ENCODE peak calls at places on chromosomes 6 and 20, in six cellular contexts. Y is A549, R is heart right ventricle, I is WTC11, X is GM20000, K is colonic mucosa. J is an unnamed sample.

GRCh38 chr6:87798393-87799278 is 96.6 kb upstream of the AKIRIN2 start:
- DNase-seq in I (no peak), X (peak), R (no peak), K (no peak), Y (no peak), J (no peak)

GRCh38 chr20:36852187-36852586 is 23.8 kb upstream of the TLDC2 start:
- DNase-seq in K (no peak), R (peak), I (no peak), X (peak), Y (no peak), J (no peak)

GRCh38 chr6:128784266-128784665 is 98.7 kb upstream of the LAMA2 start:
- DNase-seq in R (no peak), K (no peak), I (no peak), X (no peak), Y (no peak), J (no peak)

GRCh38 chr20:32749914-32750637 is 6.8 kb upstream of the COMMD7 start:
- DNase-seq in I (peak), R (no peak), X (no peak), K (no peak), Y (no peak), J (no peak)

GRCh38 chr6:148497256-148497655 is 154.6 kb downstream of the SASH1 start:
- DNase-seq in K (no peak), X (no peak), Y (no peak), I (no peak), R (no peak), J (no peak)

GRCh38 chr6:170062904-170063220 is 228.0 kb downstream of the DLL1 start:
- DNase-seq in R (no peak), I (no peak), K (no peak), Y (no peak), X (no peak), J (no peak)

GRCh38 chr20:58839474-58839874 is 11.2 kb downstream of the GNAS-AS1 start:
- DNase-seq in R (peak), X (peak), Y (peak), K (no peak), I (peak), J (no peak)

GRCh38 chr6:49563006-49563886 is 12.8 kb downstream of the C6orf141 start:
- DNase-seq in I (no peak), Y (no peak), X (no peak), R (no peak), K (no peak), J (no peak)

GRCh38 chr6:4253604-4254211 is 118.3 kb upstream of the ECI2 start:
- DNase-seq in I (no peak), R (peak), K (peak), X (no peak), Y (peak), J (no peak)

GRCh38 chr20:63955281-63955845 is 853 bp downstream of the UCKL1 start:
- DNase-seq in X (peak), R (peak), I (peak), Y (no peak), K (no peak), J (peak)

GRCh38 chr6:84551797-84552196 is 212.6 kb downstream of the TBX18 start:
- DNase-seq in I (no peak), R (no peak), X (no peak), Y (no peak), K (no peak), J (no peak)

GRCh38 chr20:20761302-20761701 is 48.9 kb upstream of the RALGAPA2 start:
- DNase-seq in K (no peak), R (no peak), X (no peak), I (no peak), Y (no peak), J (no peak)

GRCh38 chr20:41862023-41862422 is 243.8 kb upstream of the CHD6 start:
- DNase-seq in Y (no peak), I (peak), R (no peak), K (no peak), X (no peak), J (no peak)

GRCh38 chr20:21395666-21396044 is 1.7 kb downstream of the NKX2-4 start:
- DNase-seq in I (peak), X (peak), Y (no peak), K (no peak), R (no peak), J (peak)

GRCh38 chr6:21900730-21901129 is 307.2 kb downstream of the SOX4 start:
- DNase-seq in X (no peak), I (no peak), R (no peak), Y (peak), K (no peak), J (no peak)

GRCh38 chr20:38805502-38805957 is at the start of gene PPP1R16B:
- DNase-seq in I (peak), Y (peak), K (peak), R (peak), X (peak), J (peak)

GRCh38 chr6:142045380-142046270 is 87.1 kb upstream of the GJE1 start:
- DNase-seq in I (no peak), K (no peak), R (no peak), X (no peak), Y (no peak), J (no peak)

GRCh38 chr20:47950103-47950502 is 164.8 kb upstream of the SULF2 start:
- DNase-seq in I (no peak), Y (no peak), K (no peak), R (no peak), X (no peak), J (no peak)

GRCh38 chr20:14193885-14194284 is 143.5 kb downstream of the FLRT3 start:
- DNase-seq in K (no peak), X (no peak), Y (peak), R (no peak), I (no peak), J (no peak)

GRCh38 chr6:105545947-105546710 is 143.2 kb upstream of the PREP start:
- DNase-seq in X (no peak), I (no peak), K (no peak), R (no peak), Y (peak), J (no peak)

GRCh38 chr20:58550661-58551060 is 35.5 kb upstream of the APCDD1L start:
- DNase-seq in I (no peak), Y (no peak), R (no peak), X (no peak), K (peak), J (no peak)

GRCh38 chr20:47099749-47100515 is 205.3 kb downstream of the EYA2 start:
- DNase-seq in R (peak), I (no peak), K (no peak), Y (no peak), X (no peak), J (no peak)

GRCh38 chr6:21138359-21139094 is 455.0 kb upstream of the SOX4 start:
- DNase-seq in K (no peak), X (no peak), R (no peak), Y (no peak), I (no peak), J (no peak)

GRCh38 chr6:24796616-24797290 is 2.0 kb downstream of the ARMH2 start:
- DNase-seq in X (no peak), I (no peak), K (no peak), Y (no peak), R (no peak), J (no peak)

GRCh38 chr6:108653864-108654402 is 93.2 kb downstream of the FOXO3 start:
- DNase-seq in X (no peak), Y (no peak), I (no peak), R (peak), K (no peak), J (no peak)

GRCh38 chr6:6713660-6714446 is 125.3 kb downstream of the LY86 start:
- DNase-seq in X (no peak), I (no peak), Y (no peak), K (no peak), R (no peak), J (no peak)

GRCh38 chr6:122322824-122323223 is 76.6 kb upstream of the HSF2 start:
- DNase-seq in K (no peak), Y (no peak), X (no peak), R (no peak), I (no peak), J (no peak)

GRCh38 chr6:17998003-17998402 is 10.6 kb upstream of the KIF13A start:
- DNase-seq in K (no peak), R (no peak), X (no peak), I (no peak), Y (no peak), J (no peak)

GRCh38 chr6:35449287-35449881 is 2.8 kb upstream of the FANCE start:
- DNase-seq in K (no peak), X (peak), Y (peak), I (no peak), R (no peak), J (peak)

GRCh38 chr20:41161886-41162285 is 24.5 kb downstream of the PLCG1 start:
- DNase-seq in I (no peak), X (no peak), K (no peak), R (no peak), Y (no peak), J (no peak)

GRCh38 chr6:56430629-56431600 is 183.5 kb upstream of the COL21A1 start:
- DNase-seq in Y (no peak), K (no peak), R (no peak), X (no peak), I (no peak), J (no peak)

GRCh38 chr20:53656653-53657288 is 63.1 kb upstream of the ZNF217 start:
- DNase-seq in X (no peak), K (no peak), Y (no peak), R (no peak), I (no peak), J (no peak)

DNA sequence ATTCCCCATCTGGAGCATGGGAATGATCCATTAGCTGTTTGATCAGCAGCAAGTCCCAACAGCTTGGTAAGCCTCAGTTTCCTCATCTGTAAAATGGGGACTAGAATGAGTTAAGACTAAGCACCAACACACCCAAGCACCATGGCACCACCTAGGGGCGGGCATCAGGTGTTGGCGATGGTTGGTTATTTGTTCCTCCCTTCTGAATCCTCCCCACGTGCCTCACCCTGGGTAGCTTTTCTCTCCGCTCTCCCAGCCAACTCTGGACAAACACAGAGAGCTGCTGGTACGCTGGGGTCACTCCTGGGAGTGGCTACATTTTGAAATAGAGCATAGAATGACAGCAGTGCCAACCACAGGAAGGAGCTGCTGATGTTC is 13.3 kb upstream of the ITPR3 start:
- DNase-seq in I (no peak), K (peak), Y (peak), R (no peak), X (peak), J (peak)
- TF ChIP-seq CTCF in I (no peak), K (peak), Y (peak), R (no peak), X (peak), J (peak)

GRCh38 chr6:106763361-106763760 is 134.0 kb downstream of the QRSL1 start:
- DNase-seq in I (no peak), R (no peak), K (no peak), X (no peak), Y (no peak), J (no peak)
- TF ChIP-seq CTCF in I (no peak), R (no peak), K (no peak), X (no peak), Y (no peak), J (no peak)

DNA sequence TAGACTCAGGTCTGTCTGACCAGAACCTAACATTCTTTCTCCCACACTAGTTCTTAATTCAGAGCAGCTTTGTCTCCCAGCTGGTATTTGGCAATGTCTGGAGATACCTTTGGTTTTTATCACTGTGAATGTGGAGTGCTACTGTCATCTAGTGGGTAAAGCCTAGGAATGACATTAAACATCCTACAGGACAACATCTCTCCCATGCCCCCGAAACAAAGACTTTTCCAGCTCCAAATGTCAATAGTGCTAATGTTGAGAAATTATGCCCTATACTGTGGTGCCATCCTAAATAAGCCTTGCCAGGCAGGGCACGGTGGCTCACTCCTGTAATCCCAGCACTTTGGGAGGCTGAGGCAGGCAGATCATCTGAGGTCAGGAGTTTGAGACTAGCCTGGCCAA is 4.2 kb upstream of the TTPAL start:
- DNase-seq in R (no peak), I (no peak), K (no peak), Y (no peak), X (no peak), J (no peak)
- TF ChIP-seq CTCF in R (peak), I (no peak), K (peak), Y (peak), X (no peak), J (no peak)

GRCh38 chr6:90691823-90692222 is 105.0 kb upstream of the MAP3K7 start:
- DNase-seq in K (no peak), I (peak), X (no peak), Y (no peak), R (no peak), J (no peak)
- TF ChIP-seq CTCF in K (no peak), I (peak), X (no peak), Y (no peak), R (no peak), J (peak)

DNA sequence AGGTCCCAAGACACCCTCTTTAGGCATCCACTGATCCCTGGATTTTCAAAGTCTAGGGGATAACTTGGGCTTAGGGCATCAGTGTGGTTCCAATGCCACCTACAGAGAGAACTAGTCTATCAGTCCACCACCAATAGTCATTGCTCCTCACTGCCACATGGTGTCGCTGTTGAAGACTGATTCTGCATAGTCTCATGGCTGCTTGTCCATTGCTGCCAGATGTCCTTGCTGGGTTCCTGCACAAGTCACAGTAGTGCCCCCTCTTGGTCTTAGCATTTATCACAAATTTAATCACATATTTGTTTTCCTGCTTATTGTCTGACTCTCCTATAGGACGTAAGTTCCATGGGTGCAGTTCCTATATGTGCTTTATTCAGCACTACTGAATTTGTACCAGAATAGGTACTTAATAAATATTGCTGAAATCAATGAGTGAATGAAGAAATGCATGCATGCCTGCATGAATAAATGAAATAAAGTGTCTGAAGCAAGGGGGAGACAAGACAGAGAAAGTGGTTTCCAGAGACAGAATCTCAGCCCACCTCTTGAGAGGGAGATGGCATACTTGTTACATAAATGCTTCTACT is 45.9 kb upstream of the RALY start:
- DNase-seq in K (peak), X (peak), Y (peak), R (no peak), I (peak), J (no peak)
- TF ChIP-seq CTCF in K (peak), X (peak), Y (peak), R (peak), I (peak), J (peak)

DNA sequence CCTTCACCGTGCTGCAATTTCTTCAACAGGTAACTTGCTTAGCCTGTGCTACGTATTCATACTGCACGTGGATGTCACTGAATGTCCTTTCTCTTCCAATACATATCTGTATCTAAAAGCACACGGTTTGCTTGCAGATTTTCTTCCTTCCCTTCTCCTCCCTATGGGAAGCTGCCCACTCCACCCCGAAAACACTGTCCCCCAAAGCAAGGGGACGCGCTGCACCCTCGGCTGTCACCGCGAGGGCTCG is 708 bp downstream of the TMX4 start:
- DNase-seq in R (no peak), K (no peak), I (no peak), X (no peak), Y (peak), J (no peak)
- TF ChIP-seq CTCF in R (no peak), K (no peak), I (no peak), X (no peak), Y (no peak), J (no peak)

DNA sequence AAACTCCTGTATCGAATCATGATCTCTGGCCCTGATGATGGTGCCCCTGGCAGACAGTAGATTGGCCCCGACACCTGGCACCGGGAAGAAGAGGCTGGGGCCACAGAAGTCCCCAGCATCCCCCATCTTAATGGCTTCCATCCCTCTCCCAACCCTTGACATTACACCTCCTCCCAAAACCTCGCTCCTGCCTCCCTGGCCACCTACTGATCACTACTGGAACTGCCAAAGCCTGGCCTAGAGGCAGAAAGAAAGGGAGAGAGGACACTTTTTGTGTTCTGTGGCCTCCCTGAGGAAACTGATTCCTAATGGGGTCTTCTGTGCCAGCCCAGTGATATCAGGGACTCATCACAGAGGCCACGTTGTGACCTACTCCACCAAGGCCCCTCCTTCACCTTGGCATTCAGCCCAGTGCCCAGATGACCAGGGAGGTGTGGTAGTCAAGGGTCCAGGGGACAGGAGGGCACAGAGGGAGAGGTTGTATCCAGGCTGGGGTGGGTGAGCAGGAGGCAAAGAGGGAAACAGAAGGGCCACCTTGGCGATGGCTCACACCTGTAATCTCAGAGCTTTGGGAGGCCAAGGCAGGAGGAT is 6.1 kb downstream of the C20orf173 start:
- DNase-seq in I (peak), K (no peak), R (no peak), Y (peak), X (peak), J (peak)
- TF ChIP-seq CTCF in I (peak), K (peak), R (peak), Y (peak), X (peak), J (peak)

DNA sequence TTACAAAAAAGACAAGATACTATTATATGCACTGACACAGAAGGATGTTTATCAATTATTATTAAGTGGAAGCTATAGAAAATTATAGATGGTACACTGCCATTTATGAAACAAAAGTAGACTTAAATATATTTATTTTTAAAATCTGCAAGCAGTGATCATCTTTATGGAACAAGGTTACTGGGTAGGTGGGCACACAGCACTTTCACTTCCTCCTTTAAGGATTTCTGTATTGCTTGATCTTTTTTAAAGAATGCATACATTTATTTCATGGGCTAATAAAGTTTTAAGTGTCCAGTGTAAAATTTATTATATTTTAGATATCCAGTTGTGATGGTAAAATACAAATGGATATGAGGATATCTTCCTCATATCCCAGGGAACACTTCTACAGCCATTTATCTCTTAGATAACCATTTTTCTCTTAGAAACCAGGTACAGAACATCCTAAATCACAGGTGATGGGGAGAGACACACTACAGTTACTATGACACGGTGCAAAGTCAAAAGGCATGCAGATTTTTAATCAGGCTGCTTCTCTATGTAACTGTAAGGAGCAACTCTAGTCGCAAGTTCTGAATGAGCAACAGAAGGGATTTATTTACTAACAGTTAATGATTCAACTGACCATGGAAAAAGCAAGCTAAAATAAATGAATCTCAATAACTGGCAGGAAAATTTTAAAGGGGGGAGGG is 2.3 kb downstream of the FBXL4 start:
- DNase-seq in X (peak), Y (no peak), K (no peak), R (no peak), I (no peak), J (no peak)
- TF ChIP-seq CTCF in X (no peak), Y (no peak), K (no peak), R (no peak), I (no peak), J (no peak)

DNA sequence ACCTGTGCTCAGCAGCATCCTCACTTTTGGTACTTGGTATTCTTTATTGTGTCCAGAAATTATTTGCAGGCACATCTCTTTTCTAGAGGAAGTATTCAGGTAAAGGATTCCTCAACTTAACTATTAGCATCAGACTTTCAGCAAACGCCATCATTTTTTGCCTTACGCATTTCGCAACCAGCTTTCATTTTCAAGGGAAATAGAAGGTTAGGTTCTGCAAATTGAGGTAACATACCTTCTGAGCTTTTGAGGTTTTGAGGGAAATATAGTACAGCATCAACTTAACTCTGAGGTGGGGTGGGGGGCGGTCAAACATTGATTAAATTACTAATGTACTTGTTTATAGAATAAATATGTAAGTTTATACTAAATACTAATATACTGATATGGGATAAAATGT is 243.6 kb upstream of the RIMS1 start:
- DNase-seq in K (no peak), I (no peak), Y (no peak), R (no peak), X (no peak), J (no peak)
- TF ChIP-seq CTCF in K (no peak), I (no peak), Y (no peak), R (no peak), X (no peak), J (no peak)

J was measured in GM10248.